ENCODE peak calls at places on chromosomes 13 and 19, in five cellular contexts. Y, P, B, M and U are unnamed samples.

GRCh38 chr13:32390048-32390447 is 37.9 kb downstream of the N4BP2L1 start:
- DNase-seq in Y (no peak), P (no peak), B (no peak), M (no peak), U (no peak)

GRCh38 chr13:30364876-30365275 is 57.4 kb upstream of the UBE2L5 start:
- DNase-seq in Y (no peak), P (peak; percentile 23), B (no peak), M (no peak), U (no peak)

GRCh38 chr13:52463526-52463925 is 8.2 kb downstream of the CKAP2 start:
- DNase-seq in Y (no peak), P (no peak), B (no peak), M (no peak), U (no peak)

GRCh38 chr13:60645552-60646138 is 248.6 kb downstream of the TDRD3 start:
- DNase-seq in Y (no peak), P (no peak), B (no peak), M (no peak), U (no peak)

GRCh38 chr13:73874460-73874859 is 259.7 kb downstream of the KLF12 start:
- DNase-seq in Y (no peak), P (no peak), B (no peak), M (no peak), U (no peak)

GRCh38 chr13:35888327-35888940 is 242.7 kb downstream of the DCLK1 start:
- DNase-seq in Y (no peak), P (no peak), B (no peak), M (no peak), U (no peak)

GRCh38 chr13:34357435-34358232 is 539.7 kb downstream of the RFC3 start:
- DNase-seq in Y (no peak), P (peak; percentile 75), B (no peak), M (peak; percentile 44), U (no peak)

GRCh38 chr19:4343056-4343844 is at the start of gene MPND:
- DNase-seq in Y (peak; percentile 95), P (peak; percentile 85), B (peak; percentile 94), M (peak; percentile 90), U (peak; percentile 94)

GRCh38 chr13:20190481-20191310 is 2.0 kb downstream of the GJB2 start:
- DNase-seq in Y (no peak), P (peak; percentile 79), B (no peak), M (peak; percentile 53), U (peak; percentile 21)

GRCh38 chr19:1942934-1943555 is 2.1 kb downstream of the CSNK1G2 start:
- DNase-seq in Y (no peak), P (no peak), B (no peak), M (no peak), U (no peak)

GRCh38 chr19:16316506-16316882 is 8.1 kb upstream of the KLF2 start:
- DNase-seq in Y (no peak), P (no peak), B (no peak), M (no peak), U (no peak)

GRCh38 chr19:4909172-4909896 is at the start of gene UHRF1:
- DNase-seq in Y (no peak), P (no peak), B (no peak), M (peak; percentile 39), U (no peak)

GRCh38 chr19:47699360-47699917 is 13.8 kb upstream of the EHD2 start:
- DNase-seq in Y (no peak), P (peak; percentile 68), B (peak; percentile 72), M (peak; percentile 82), U (no peak)

GRCh38 chr19:10861118-10861651 is 10.2 kb upstream of the CARM1 start:
- DNase-seq in Y (no peak), P (no peak), B (no peak), M (no peak), U (no peak)

GRCh38 chr19:30690525-30690924 is 318.3 kb downstream of the ZNF536 start:
- DNase-seq in Y (no peak), P (no peak), B (no peak), M (no peak), U (no peak)

GRCh38 chr19:42201489-42202289 is 15.8 kb downstream of the DEDD2 start:
- DNase-seq in Y (no peak), P (no peak), B (no peak), M (no peak), U (no peak)

GRCh38 chr19:38684078-38684861 is 36.8 kb downstream of the ACTN4 start:
- DNase-seq in Y (no peak), P (peak; percentile 89), B (no peak), M (peak; percentile 76), U (peak; percentile 92)

GRCh38 chr19:575527-576506 is 3.4 kb downstream of the BSG start:
- DNase-seq in Y (no peak), P (peak; percentile 55), B (no peak), M (peak; percentile 71), U (no peak)

GRCh38 chr13:40152145-40152544 is 496.7 kb downstream of the COG6 start:
- DNase-seq in Y (no peak), P (peak; percentile 71), B (no peak), M (peak; percentile 68), U (no peak)

GRCh38 chr13:35566340-35566739 is 89.9 kb upstream of the MAB21L1 start:
- DNase-seq in Y (no peak), P (no peak), B (no peak), M (no peak), U (no peak)

GRCh38 chr13:41059466-41059865 is 1.8 kb upstream of the WBP4 start:
- DNase-seq in Y (no peak), P (no peak), B (no peak), M (no peak), U (no peak)

GRCh38 chr13:41004875-41005693 is 14.0 kb downstream of the ELF1 start:
- DNase-seq in Y (no peak), P (no peak), B (no peak), M (no peak), U (no peak)

GRCh38 chr13:27352698-27353097 is 71.7 kb upstream of the GTF3A start:
- DNase-seq in Y (no peak), P (no peak), B (no peak), M (no peak), U (no peak)